ENCODE peak calls at places on chromosomes 13 and 19, in eight cellular contexts. L is heart right ventricle, I is brain microvascular endothelial cell, B is heart left ventricle, C is transverse colon, Y is left lung, Q is neural progenitor cell, H is BJ. G is an unnamed sample. For H3K36me3, the result is how much of the 10 kb centered on the place peaks cover.

GRCh38 chr13:67133476-67133875 is 96.7 kb downstream of the PCDH9 start:
- DNase-seq in L (no peak), I (no peak), B (no peak), C (no peak), Y (no peak), Q (no peak), H (no peak), G (no peak)

GRCh38 chr13:41554626-41555386 is 97.5 kb downstream of the RGCC start:
- DNase-seq in L (no peak), I (no peak), B (no peak), C (no peak), Y (no peak), Q (no peak), H (no peak), G (no peak)

GRCh38 chr19:46350029-46350757 is 3.3 kb downstream of the PPP5C start:
- DNase-seq in L (peak), I (no peak), B (peak), C (peak), Y (no peak), Q (no peak), H (no peak), G (no peak)

GRCh38 chr13:51435002-51435578 is 17.7 kb downstream of the INTS6 start:
- DNase-seq in L (no peak), I (no peak), B (no peak), C (no peak), Y (no peak), Q (no peak), H (no peak), G (no peak)

GRCh38 chr19:3844596-3844995 is 24.2 kb downstream of the ZFR2 start:
- DNase-seq in L (no peak), I (no peak), B (no peak), C (no peak), Y (no peak), Q (no peak), H (no peak), G (no peak)

GRCh38 chr13:94247890-94248289 is 231.6 kb downstream of the DCT start:
- DNase-seq in L (no peak), I (no peak), B (no peak), C (no peak), Y (no peak), Q (no peak), H (no peak), G (no peak)

GRCh38 chr19:2976609-2977000 is 759 bp upstream of the TLE6 start:
- DNase-seq in L (no peak), I (no peak), B (no peak), C (no peak), Y (no peak), Q (peak), H (no peak), G (no peak)

GRCh38 chr13:35865341-35866240 is 265.6 kb downstream of the DCLK1 start:
- DNase-seq in L (peak), I (no peak), B (no peak), C (no peak), Y (no peak), Q (no peak), H (no peak), G (no peak)

GRCh38 chr19:55275851-55276719 is 3.8 kb downstream of the HSPBP1 start:
- DNase-seq in L (no peak), I (no peak), B (no peak), C (no peak), Y (no peak), Q (no peak), H (no peak), G (no peak)

GRCh38 chr19:15453091-15453498 is 3.3 kb upstream of the WIZ start:
- DNase-seq in L (peak), I (no peak), B (peak), C (no peak), Y (no peak), Q (peak), H (no peak), G (no peak)
- H3K4me3 ChIP-seq in L (peak), I (peak), B (peak), C (peak), Y (peak), Q (peak), H (peak), G (peak)

GRCh38 chr19:49469828-49470614 is 4.0 kb upstream of the FLT3LG start:
- DNase-seq in L (no peak), I (no peak), B (no peak), C (peak), Y (no peak), Q (no peak), H (no peak), G (no peak)
- TF ChIP-seq CTCF in L (no peak), I (peak), B (no peak), C (no peak), Y (peak), Q (no peak), H (no peak), G (no peak)

DNA sequence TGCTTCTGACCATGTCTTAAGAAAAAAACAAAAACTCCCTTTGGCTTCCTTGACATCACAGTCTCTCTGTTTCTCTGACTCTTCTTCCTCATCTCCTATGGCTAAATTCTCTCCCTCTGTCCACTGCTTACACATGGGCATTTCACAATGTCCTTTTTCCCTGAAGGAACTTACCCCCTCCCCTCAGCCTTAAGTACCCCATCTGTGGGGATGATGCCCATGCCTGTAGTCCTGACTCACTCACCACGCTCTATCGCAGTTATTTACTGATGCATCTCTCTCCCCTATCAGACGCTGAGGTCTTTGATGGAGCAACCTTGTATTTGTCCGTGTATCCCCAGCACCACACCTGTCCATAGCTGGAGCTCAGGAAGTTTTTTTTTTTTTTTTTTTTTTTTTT is 32.4 kb downstream of the ACTN4 start:
- DNase-seq in L (no peak), I (no peak), B (no peak), C (no peak), Y (no peak), Q (no peak), H (no peak), G (no peak)
- H3K36me3 ChIP-seq in L (under half), I (under half), B (under half), C (under half), Y (under half), Q (under half), H (under half), G (under half)

DNA sequence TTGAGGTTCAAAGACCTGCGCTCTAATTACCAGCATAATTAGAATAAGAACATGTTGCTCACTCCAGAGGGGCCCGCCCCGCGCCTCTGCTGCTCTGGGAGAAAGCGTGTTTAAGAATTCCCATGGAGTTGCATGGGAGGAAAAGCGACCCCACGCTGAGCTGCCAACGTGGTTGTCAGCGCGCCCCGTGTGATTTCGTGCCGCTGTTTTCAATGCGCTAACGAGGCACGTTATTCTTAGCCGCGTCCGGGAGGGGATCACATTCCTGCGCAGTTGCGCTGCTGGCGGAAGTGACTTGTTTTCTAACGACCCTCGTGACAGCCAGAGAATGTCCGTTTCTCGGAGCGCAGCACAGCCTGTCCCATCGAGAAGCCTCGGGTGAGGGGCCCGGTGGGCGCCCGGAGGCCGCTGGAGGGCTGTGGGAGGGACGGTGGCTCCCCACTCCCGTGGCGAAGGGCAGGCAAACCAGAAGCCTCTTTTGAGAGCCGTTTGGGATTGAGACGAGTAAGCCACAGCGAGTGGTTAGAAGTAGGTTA is 173.8 kb upstream of the SOX1 start:
- DNase-seq in L (no peak), I (peak), B (peak), C (no peak), Y (no peak), Q (peak), H (no peak), G (peak)
- H3K4me3 ChIP-seq in L (peak), I (peak), B (peak), C (no peak), Y (no peak), Q (peak), H (no peak), G (peak)

GRCh38 chr13:88068975-88069374 is 397.8 kb downstream of the SLITRK5 start:
- DNase-seq in L (no peak), I (no peak), B (no peak), C (no peak), Y (no peak), Q (peak), H (no peak), G (peak)
- TF ChIP-seq CTCF in L (no peak), I (no peak), B (no peak), C (no peak), Y (no peak), Q (peak), H (no peak), G (no peak)

GRCh38 chr19:49786432-49786831 is 19.6 kb downstream of the AP2A1 start:
- DNase-seq in L (no peak), I (peak), B (no peak), C (no peak), Y (no peak), Q (no peak), H (no peak), G (peak)
- H3K36me3 ChIP-seq in L (under half), I (under half), B (half or more), C (under half), Y (half or more), Q (under half), H (under half), G (under half)

DNA sequence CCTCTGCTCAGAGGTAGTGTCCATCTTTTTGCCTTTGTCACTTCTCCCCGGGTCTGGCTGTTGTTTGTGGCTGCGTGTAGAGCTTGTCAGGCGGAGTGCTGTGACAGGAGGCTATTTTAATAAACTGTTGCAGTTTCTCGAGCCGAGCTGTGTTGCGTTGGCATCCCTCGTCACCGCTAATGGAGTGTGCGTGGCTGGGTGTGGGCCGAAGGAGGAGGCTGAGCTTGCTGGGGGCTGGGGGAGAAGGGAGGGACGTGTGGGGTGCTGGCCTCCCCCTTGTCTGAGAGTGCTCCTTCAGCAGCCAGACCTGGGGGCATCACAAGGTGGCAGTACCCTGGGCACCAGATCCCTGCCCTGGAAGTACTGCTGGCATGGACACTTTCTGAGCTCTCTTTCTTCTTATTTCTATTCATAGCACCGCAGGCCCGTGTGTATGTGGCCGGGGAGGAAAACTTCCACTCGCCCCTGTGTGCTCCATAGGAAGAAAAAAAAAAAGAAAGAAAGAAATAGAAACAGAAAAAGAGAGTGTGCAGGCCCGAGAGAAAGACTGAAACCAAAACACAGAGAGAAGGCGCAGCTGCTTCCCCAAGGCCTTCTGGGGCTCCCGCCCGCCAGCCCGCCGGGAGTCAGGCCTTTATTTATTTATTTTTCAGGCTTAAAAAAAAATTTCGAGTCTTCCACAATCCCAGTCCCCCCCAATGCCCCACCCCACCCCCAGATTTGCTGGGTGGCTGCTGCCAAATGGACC is 27.0 kb downstream of the NFIX start:
- DNase-seq in L (peak), I (peak), B (peak), C (no peak), Y (no peak), Q (no peak), H (no peak), G (no peak)
- H3K4me3 ChIP-seq in L (peak), I (peak), B (peak), C (peak), Y (peak), Q (no peak), H (peak), G (peak)

DNA sequence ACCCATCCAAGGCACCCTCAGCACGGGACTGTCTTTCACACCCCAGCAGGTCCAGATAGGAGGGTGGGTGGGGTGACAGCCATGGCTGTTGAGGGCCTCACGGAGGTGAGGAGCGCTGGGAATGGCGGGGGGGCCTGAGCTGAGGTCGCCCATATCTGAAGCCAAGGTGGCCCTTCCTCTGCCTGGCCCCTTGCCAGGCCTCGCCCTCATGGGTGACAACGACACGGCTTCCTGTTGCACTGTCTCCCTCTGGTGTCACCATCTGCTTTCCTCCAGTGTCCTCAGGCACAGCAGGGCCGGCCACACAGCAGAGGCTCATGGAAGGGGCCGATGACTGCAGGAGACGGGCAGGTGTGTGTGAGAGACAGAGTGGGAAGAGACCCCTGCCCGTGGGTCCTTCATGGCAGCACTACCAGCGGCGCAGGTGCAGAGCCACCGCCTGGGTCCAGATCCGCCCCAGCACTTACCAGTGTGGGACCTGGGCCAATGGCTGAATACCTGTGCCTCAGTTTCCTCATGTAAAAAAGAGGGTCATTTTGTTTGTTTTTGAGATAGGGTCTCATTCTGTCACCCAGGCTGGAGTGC is 8.1 kb upstream of the NKPD1 start:
- DNase-seq in L (no peak), I (no peak), B (no peak), C (no peak), Y (no peak), Q (no peak), H (no peak), G (no peak)
- TF ChIP-seq CTCF in L (no peak), I (no peak), B (no peak), C (no peak), Y (no peak), Q (no peak), H (no peak), G (no peak)